ENCODE peak calls at places on chromosomes 2 and 18, in seven cellular contexts. One of them, this sample, is unnamed.
A peak's percentile ranks its signal among the peaks of the same experiment; 100 is the strongest.

GRCh38 chr2:166775176-166775575 is 113.1 kb upstream of the XIRP2 start:
- DNase-seq in tibial artery: no peak
- DNase-seq in T-helper 22 cell: no peak
- DNase-seq in iris pigment epithelial cell: peak; percentile 0
- DNase-seq in NCI-H187 treated with DMSO at 0.1 percent for 48 hours: no peak
- DNase-seq in activated T-cell treated with anti-CD3 and anti-CD28 coated beads, Interleukin-2, amount 50 U/mL, for 48 hours: no peak
- DNase-seq in activated B cell treated with CpG ODN at 0.5 μM for 24 hours: no peak
- DNase-seq in this sample: no peak

GRCh38 chr2:147789287-147789686 is 55.5 kb upstream of the ACVR2A start:
- DNase-seq in iris pigment epithelial cell: no peak
- DNase-seq in tibial artery: no peak
- DNase-seq in NCI-H187 treated with DMSO at 0.1 percent for 48 hours: no peak
- DNase-seq in activated T-cell treated with anti-CD3 and anti-CD28 coated beads, Interleukin-2, amount 50 U/mL, for 48 hours: no peak
- DNase-seq in T-helper 22 cell: no peak
- DNase-seq in activated B cell treated with CpG ODN at 0.5 μM for 24 hours: no peak
- DNase-seq in this sample: no peak

GRCh38 chr2:179538406-179538805 is 273.8 kb upstream of the SESTD1 start:
- DNase-seq in T-helper 22 cell: no peak
- DNase-seq in tibial artery: no peak
- DNase-seq in activated B cell treated with CpG ODN at 0.5 μM for 24 hours: no peak
- DNase-seq in iris pigment epithelial cell: peak; percentile 59
- DNase-seq in NCI-H187 treated with DMSO at 0.1 percent for 48 hours: no peak
- DNase-seq in activated T-cell treated with anti-CD3 and anti-CD28 coated beads, Interleukin-2, amount 50 U/mL, for 48 hours: no peak
- DNase-seq in this sample: no peak

GRCh38 chr2:64945973-64946736 is 43.0 kb upstream of the SLC1A4 start:
- DNase-seq in activated T-cell treated with anti-CD3 and anti-CD28 coated beads, Interleukin-2, amount 50 U/mL, for 48 hours: peak; percentile 77
- DNase-seq in tibial artery: no peak
- DNase-seq in NCI-H187 treated with DMSO at 0.1 percent for 48 hours: no peak
- DNase-seq in activated B cell treated with CpG ODN at 0.5 μM for 24 hours: peak; percentile 61
- DNase-seq in iris pigment epithelial cell: peak; percentile 56
- DNase-seq in T-helper 22 cell: no peak
- DNase-seq in this sample: no peak

GRCh38 chr2:32768387-32769174 is 140.7 kb downstream of the TTC27 start:
- DNase-seq in T-helper 22 cell: no peak
- DNase-seq in iris pigment epithelial cell: peak; percentile 52
- DNase-seq in activated T-cell treated with anti-CD3 and anti-CD28 coated beads, Interleukin-2, amount 50 U/mL, for 48 hours: no peak
- DNase-seq in NCI-H187 treated with DMSO at 0.1 percent for 48 hours: no peak
- DNase-seq in tibial artery: no peak
- DNase-seq in activated B cell treated with CpG ODN at 0.5 μM for 24 hours: no peak
- DNase-seq in this sample: no peak

GRCh38 chr18:34742761-34743366 is 32.8 kb downstream of the DTNA start:
- DNase-seq in activated B cell treated with CpG ODN at 0.5 μM for 24 hours: no peak
- DNase-seq in T-helper 22 cell: no peak
- DNase-seq in iris pigment epithelial cell: no peak
- DNase-seq in NCI-H187 treated with DMSO at 0.1 percent for 48 hours: no peak
- DNase-seq in activated T-cell treated with anti-CD3 and anti-CD28 coated beads, Interleukin-2, amount 50 U/mL, for 48 hours: no peak
- DNase-seq in tibial artery: no peak
- DNase-seq in this sample: no peak

GRCh38 chr2:8754056-8754790 is 72.4 kb downstream of the ID2 start:
- DNase-seq in activated T-cell treated with anti-CD3 and anti-CD28 coated beads, Interleukin-2, amount 50 U/mL, for 48 hours: no peak
- DNase-seq in tibial artery: no peak
- DNase-seq in activated B cell treated with CpG ODN at 0.5 μM for 24 hours: no peak
- DNase-seq in NCI-H187 treated with DMSO at 0.1 percent for 48 hours: no peak
- DNase-seq in iris pigment epithelial cell: peak; percentile 43
- DNase-seq in T-helper 22 cell: no peak
- DNase-seq in this sample: no peak

GRCh38 chr2:84243788-84244627 is 215.1 kb downstream of the SUCLG1 start:
- DNase-seq in NCI-H187 treated with DMSO at 0.1 percent for 48 hours: no peak
- DNase-seq in T-helper 22 cell: no peak
- DNase-seq in iris pigment epithelial cell: no peak
- DNase-seq in tibial artery: no peak
- DNase-seq in activated B cell treated with CpG ODN at 0.5 μM for 24 hours: no peak
- DNase-seq in activated T-cell treated with anti-CD3 and anti-CD28 coated beads, Interleukin-2, amount 50 U/mL, for 48 hours: no peak
- DNase-seq in this sample: no peak

GRCh38 chr2:152543717-152544116 is 173.5 kb downstream of the PRPF40A start:
- DNase-seq in activated T-cell treated with anti-CD3 and anti-CD28 coated beads, Interleukin-2, amount 50 U/mL, for 48 hours: no peak
- DNase-seq in iris pigment epithelial cell: no peak
- DNase-seq in NCI-H187 treated with DMSO at 0.1 percent for 48 hours: no peak
- DNase-seq in activated B cell treated with CpG ODN at 0.5 μM for 24 hours: no peak
- DNase-seq in T-helper 22 cell: no peak
- DNase-seq in tibial artery: no peak
- DNase-seq in this sample: no peak

GRCh38 chr18:31648966-31649429 is 35.4 kb downstream of the B4GALT6 start:
- DNase-seq in activated B cell treated with CpG ODN at 0.5 μM for 24 hours: no peak
- DNase-seq in T-helper 22 cell: no peak
- DNase-seq in tibial artery: no peak
- DNase-seq in activated T-cell treated with anti-CD3 and anti-CD28 coated beads, Interleukin-2, amount 50 U/mL, for 48 hours: no peak
- DNase-seq in NCI-H187 treated with DMSO at 0.1 percent for 48 hours: no peak
- DNase-seq in iris pigment epithelial cell: peak; percentile 80
- DNase-seq in this sample: no peak

GRCh38 chr2:161307676-161308075 is 549 bp upstream of the PSMD14 start:
- DNase-seq in T-helper 22 cell: no peak
- DNase-seq in tibial artery: no peak
- DNase-seq in activated T-cell treated with anti-CD3 and anti-CD28 coated beads, Interleukin-2, amount 50 U/mL, for 48 hours: no peak
- DNase-seq in iris pigment epithelial cell: no peak
- DNase-seq in activated B cell treated with CpG ODN at 0.5 μM for 24 hours: no peak
- DNase-seq in NCI-H187 treated with DMSO at 0.1 percent for 48 hours: no peak
- DNase-seq in this sample: no peak

GRCh38 chr2:152500777-152501176 is 165.8 kb downstream of the FMNL2 start:
- DNase-seq in NCI-H187 treated with DMSO at 0.1 percent for 48 hours: no peak
- DNase-seq in activated T-cell treated with anti-CD3 and anti-CD28 coated beads, Interleukin-2, amount 50 U/mL, for 48 hours: no peak
- DNase-seq in T-helper 22 cell: no peak
- DNase-seq in iris pigment epithelial cell: no peak
- DNase-seq in tibial artery: peak; percentile 73
- DNase-seq in activated B cell treated with CpG ODN at 0.5 μM for 24 hours: no peak
- DNase-seq in this sample: no peak

GRCh38 chr2:131394147-131394931 is 30.4 kb upstream of the RAB6D start:
- DNase-seq in iris pigment epithelial cell: peak; percentile 5
- DNase-seq in activated T-cell treated with anti-CD3 and anti-CD28 coated beads, Interleukin-2, amount 50 U/mL, for 48 hours: no peak
- DNase-seq in T-helper 22 cell: no peak
- DNase-seq in activated B cell treated with CpG ODN at 0.5 μM for 24 hours: no peak
- DNase-seq in tibial artery: no peak
- DNase-seq in NCI-H187 treated with DMSO at 0.1 percent for 48 hours: no peak
- DNase-seq in this sample: no peak

GRCh38 chr2:71530246-71530986 is 77.1 kb downstream of the DYSF start:
- DNase-seq in iris pigment epithelial cell: peak; percentile 50
- DNase-seq in NCI-H187 treated with DMSO at 0.1 percent for 48 hours: no peak
- DNase-seq in activated B cell treated with CpG ODN at 0.5 μM for 24 hours: no peak
- DNase-seq in tibial artery: no peak
- DNase-seq in T-helper 22 cell: no peak
- DNase-seq in activated T-cell treated with anti-CD3 and anti-CD28 coated beads, Interleukin-2, amount 50 U/mL, for 48 hours: peak; percentile 30
- DNase-seq in this sample: no peak

GRCh38 chr2:68745006-68745405 is 10.4 kb downstream of the ARHGAP25 start:
- DNase-seq in tibial artery: no peak
- DNase-seq in activated B cell treated with CpG ODN at 0.5 μM for 24 hours: no peak
- DNase-seq in activated T-cell treated with anti-CD3 and anti-CD28 coated beads, Interleukin-2, amount 50 U/mL, for 48 hours: peak; percentile 54
- DNase-seq in NCI-H187 treated with DMSO at 0.1 percent for 48 hours: no peak
- DNase-seq in iris pigment epithelial cell: no peak
- DNase-seq in T-helper 22 cell: no peak
- DNase-seq in this sample: no peak

GRCh38 chr2:240560084-240560479 is at the start of gene DUSP28:
- DNase-seq in T-helper 22 cell: peak; percentile 81
- DNase-seq in iris pigment epithelial cell: peak; percentile 89
- DNase-seq in tibial artery: peak; percentile 90
- DNase-seq in NCI-H187 treated with DMSO at 0.1 percent for 48 hours: no peak
- DNase-seq in activated T-cell treated with anti-CD3 and anti-CD28 coated beads, Interleukin-2, amount 50 U/mL, for 48 hours: peak; percentile 91
- DNase-seq in activated B cell treated with CpG ODN at 0.5 μM for 24 hours: peak; percentile 93
- DNase-seq in this sample: no peak

GRCh38 chr2:10020001-10020400 is 23.3 kb upstream of the KLF11 start:
- DNase-seq in T-helper 22 cell: no peak
- DNase-seq in iris pigment epithelial cell: no peak
- DNase-seq in tibial artery: no peak
- DNase-seq in activated B cell treated with CpG ODN at 0.5 μM for 24 hours: no peak
- DNase-seq in activated T-cell treated with anti-CD3 and anti-CD28 coated beads, Interleukin-2, amount 50 U/mL, for 48 hours: no peak
- DNase-seq in NCI-H187 treated with DMSO at 0.1 percent for 48 hours: no peak
- DNase-seq in this sample: no peak

GRCh38 chr2:169999041-169999440 is 171.8 kb downstream of the UBR3 start:
- DNase-seq in iris pigment epithelial cell: peak; percentile 36
- DNase-seq in tibial artery: no peak
- DNase-seq in activated B cell treated with CpG ODN at 0.5 μM for 24 hours: no peak
- DNase-seq in NCI-H187 treated with DMSO at 0.1 percent for 48 hours: no peak
- DNase-seq in T-helper 22 cell: no peak
- DNase-seq in activated T-cell treated with anti-CD3 and anti-CD28 coated beads, Interleukin-2, amount 50 U/mL, for 48 hours: no peak
- DNase-seq in this sample: peak; percentile 41

GRCh38 chr2:99084256-99084655 is 57.3 kb upstream of the C2orf15 start:
- DNase-seq in T-helper 22 cell: no peak
- DNase-seq in tibial artery: no peak
- DNase-seq in iris pigment epithelial cell: no peak
- DNase-seq in NCI-H187 treated with DMSO at 0.1 percent for 48 hours: no peak
- DNase-seq in activated T-cell treated with anti-CD3 and anti-CD28 coated beads, Interleukin-2, amount 50 U/mL, for 48 hours: no peak
- DNase-seq in activated B cell treated with CpG ODN at 0.5 μM for 24 hours: no peak
- DNase-seq in this sample: no peak

GRCh38 chr2:227472265-227473018 is 486 bp downstream of the AGFG1 start:
- DNase-seq in T-helper 22 cell: peak; percentile 34
- DNase-seq in iris pigment epithelial cell: peak; percentile 65
- DNase-seq in NCI-H187 treated with DMSO at 0.1 percent for 48 hours: no peak
- DNase-seq in activated T-cell treated with anti-CD3 and anti-CD28 coated beads, Interleukin-2, amount 50 U/mL, for 48 hours: peak; percentile 64
- DNase-seq in tibial artery: peak; percentile 26
- DNase-seq in activated B cell treated with CpG ODN at 0.5 μM for 24 hours: peak; percentile 49
- DNase-seq in this sample: no peak

GRCh38 chr2:39871291-39871761 is 92.3 kb upstream of the THUMPD2 start:
- DNase-seq in iris pigment epithelial cell: peak; percentile 85
- DNase-seq in T-helper 22 cell: no peak
- DNase-seq in NCI-H187 treated with DMSO at 0.1 percent for 48 hours: peak; percentile 45
- DNase-seq in activated B cell treated with CpG ODN at 0.5 μM for 24 hours: no peak
- DNase-seq in activated T-cell treated with anti-CD3 and anti-CD28 coated beads, Interleukin-2, amount 50 U/mL, for 48 hours: no peak
- DNase-seq in tibial artery: no peak
- DNase-seq in this sample: no peak